ENCODE peak calls at places on chromosomes 11 and 22, in six cellular contexts. One of them, this sample, is unnamed.

GRCh38 chr11:130601141-130601540 is 152.7 kb downstream of the ADAMTS15 start:
- DNase-seq in GM23338: peak; percentile 37
- DNase-seq in MM.1S: no peak
- DNase-seq in PC-3: no peak
- DNase-seq in hepatocyte: peak; percentile 66
- DNase-seq in HCT116: no peak
- DNase-seq in this sample: peak; percentile 64

GRCh38 chr11:102886999-102887398 is 12.2 kb upstream of the MMP12 start:
- DNase-seq in GM23338: no peak
- DNase-seq in MM.1S: no peak
- DNase-seq in PC-3: no peak
- DNase-seq in hepatocyte: no peak
- DNase-seq in HCT116: no peak
- DNase-seq in this sample: peak; percentile 11

GRCh38 chr11:2565447-2566222 is 120.8 kb downstream of the KCNQ1 start:
- DNase-seq in GM23338: no peak
- DNase-seq in MM.1S: no peak
- DNase-seq in PC-3: no peak
- DNase-seq in hepatocyte: no peak
- DNase-seq in HCT116: no peak
- DNase-seq in this sample: no peak

GRCh38 chr22:37519268-37520195 is at the start of gene CARD10:
- DNase-seq in GM23338: peak; percentile 67
- DNase-seq in MM.1S: no peak
- DNase-seq in PC-3: peak; percentile 51
- DNase-seq in hepatocyte: peak; percentile 74
- DNase-seq in HCT116: no peak
- DNase-seq in this sample: peak; percentile 45

GRCh38 chr11:123063396-123064267 is 1.7 kb upstream of the HSPA8 start:
- DNase-seq in GM23338: peak; percentile 32
- DNase-seq in MM.1S: peak; percentile 44
- DNase-seq in PC-3: peak; percentile 56
- DNase-seq in hepatocyte: peak; percentile 60
- DNase-seq in HCT116: no peak
- DNase-seq in this sample: peak; percentile 78

GRCh38 chr11:8403310-8403709 is 139.6 kb upstream of the LMO1 start:
- DNase-seq in GM23338: no peak
- DNase-seq in MM.1S: no peak
- DNase-seq in PC-3: peak; percentile 13
- DNase-seq in hepatocyte: peak; percentile 24
- DNase-seq in HCT116: no peak
- DNase-seq in this sample: peak; percentile 38

GRCh38 chr11:63889344-63889743 is 27.6 kb downstream of the RCOR2 start:
- DNase-seq in GM23338: no peak
- DNase-seq in MM.1S: no peak
- DNase-seq in PC-3: no peak
- DNase-seq in hepatocyte: peak; percentile 53
- DNase-seq in HCT116: no peak
- DNase-seq in this sample: no peak

GRCh38 chr11:129946256-129946655 is 50.9 kb upstream of the NFRKB start:
- DNase-seq in GM23338: no peak
- DNase-seq in MM.1S: peak; percentile 24
- DNase-seq in PC-3: no peak
- DNase-seq in hepatocyte: no peak
- DNase-seq in HCT116: no peak
- DNase-seq in this sample: peak; percentile 23

GRCh38 chr11:75969626-75970308 is 154.8 kb downstream of the UVRAG start:
- DNase-seq in GM23338: no peak
- DNase-seq in MM.1S: no peak
- DNase-seq in PC-3: peak; percentile 94
- DNase-seq in hepatocyte: no peak
- DNase-seq in HCT116: no peak
- DNase-seq in this sample: peak; percentile 98

GRCh38 chr11:73913472-73913871 is 36.7 kb downstream of the PAAF1 start:
- DNase-seq in GM23338: no peak
- DNase-seq in MM.1S: no peak
- DNase-seq in PC-3: no peak
- DNase-seq in hepatocyte: no peak
- DNase-seq in HCT116: no peak
- DNase-seq in this sample: no peak

GRCh38 chr11:73907191-73907590 is 30.4 kb downstream of the PAAF1 start:
- DNase-seq in GM23338: peak; percentile 9
- DNase-seq in MM.1S: no peak
- DNase-seq in PC-3: peak; percentile 88
- DNase-seq in hepatocyte: no peak
- DNase-seq in HCT116: peak; percentile 7
- DNase-seq in this sample: peak; percentile 69

GRCh38 chr11:73916435-73916834 is 34.4 kb upstream of the DNAJB13 start:
- DNase-seq in GM23338: no peak
- DNase-seq in MM.1S: no peak
- DNase-seq in PC-3: peak; percentile 40
- DNase-seq in hepatocyte: no peak
- DNase-seq in HCT116: no peak
- DNase-seq in this sample: peak; percentile 63

GRCh38 chr11:73914284-73914683 is 36.5 kb upstream of the DNAJB13 start:
- DNase-seq in GM23338: no peak
- DNase-seq in MM.1S: no peak
- DNase-seq in PC-3: no peak
- DNase-seq in hepatocyte: no peak
- DNase-seq in HCT116: no peak
- DNase-seq in this sample: no peak

DNA sequence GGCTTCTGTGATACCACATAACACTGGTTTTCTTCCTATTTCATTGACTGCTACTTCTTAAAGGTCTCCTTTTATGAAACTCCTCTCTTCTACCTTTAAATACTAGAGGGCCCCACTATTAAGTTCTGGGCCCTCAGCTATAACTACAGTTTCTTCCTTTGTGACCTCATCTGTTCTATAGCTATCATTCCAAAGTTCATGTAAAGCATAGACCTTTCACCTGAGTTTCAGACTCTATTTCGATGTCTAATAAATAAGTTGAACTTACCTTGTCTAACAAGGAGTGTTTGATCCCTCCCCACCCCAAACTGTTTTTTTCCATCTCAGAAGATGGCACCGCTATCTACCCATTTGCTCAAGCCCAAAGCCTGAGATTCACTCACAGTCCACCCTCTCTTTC is 35.2 kb downstream of the PAAF1 start:
- DNase-seq in GM23338: no peak
- DNase-seq in MM.1S: no peak
- DNase-seq in PC-3: no peak
- DNase-seq in hepatocyte: no peak
- DNase-seq in HCT116: no peak
- DNase-seq in this sample: no peak
- H3K9me2 ChIP-seq in GM23338: no peaks in the 10 kb centered on the region
- H3K9me2 ChIP-seq in MM.1S: no peaks in the 10 kb centered on the region
- H3K9me2 ChIP-seq in PC-3: no peaks in the 10 kb centered on the region
- H3K9me2 ChIP-seq in hepatocyte: no peaks in the 10 kb centered on the region
- H3K9me2 ChIP-seq in HCT116: no peaks in the 10 kb centered on the region
- H3K9me2 ChIP-seq in this sample: no peaks in the 10 kb centered on the region

DNA sequence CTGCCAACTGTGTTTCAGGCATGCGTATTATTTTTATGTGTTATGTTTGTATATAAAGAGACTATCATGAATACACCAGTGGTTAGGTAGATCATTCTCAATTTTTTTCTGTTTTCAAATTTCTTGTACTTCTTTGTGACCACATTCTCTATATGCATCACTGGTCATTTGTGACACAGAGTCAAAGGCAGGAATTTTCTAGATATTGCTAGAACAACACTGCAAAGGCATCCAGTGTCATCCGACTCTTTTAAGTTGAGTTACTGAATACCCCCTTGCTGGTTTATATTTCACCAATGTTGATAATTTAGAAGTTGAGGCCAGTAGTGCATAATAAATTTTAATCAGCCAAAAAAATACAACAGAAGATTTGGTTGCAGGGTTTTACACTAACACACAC is 351.8 kb downstream of the CASP12 start:
- DNase-seq in GM23338: no peak
- DNase-seq in MM.1S: no peak
- DNase-seq in PC-3: no peak
- DNase-seq in hepatocyte: no peak
- DNase-seq in HCT116: no peak
- DNase-seq in this sample: no peak
- H3K9me2 ChIP-seq in GM23338: no peaks in the 10 kb centered on the region
- H3K9me2 ChIP-seq in MM.1S: no peaks in the 10 kb centered on the region
- H3K9me2 ChIP-seq in PC-3: no peaks in the 10 kb centered on the region
- H3K9me2 ChIP-seq in hepatocyte: no peaks in the 10 kb centered on the region
- H3K9me2 ChIP-seq in HCT116: no peaks in the 10 kb centered on the region
- H3K9me2 ChIP-seq in this sample: no peaks in the 10 kb centered on the region

GRCh38 chr11:80967649-80968048 is 1526.8 kb upstream of the TENM4 start:
- DNase-seq in GM23338: no peak
- DNase-seq in MM.1S: no peak
- DNase-seq in PC-3: no peak
- DNase-seq in hepatocyte: no peak
- DNase-seq in HCT116: no peak
- DNase-seq in this sample: no peak
- H3K9me2 ChIP-seq in GM23338: no peaks in the 10 kb centered on the region
- H3K9me2 ChIP-seq in MM.1S: no peaks in the 10 kb centered on the region
- H3K9me2 ChIP-seq in PC-3: no peaks in the 10 kb centered on the region
- H3K9me2 ChIP-seq in hepatocyte: no peaks in the 10 kb centered on the region
- H3K9me2 ChIP-seq in HCT116: no peaks in the 10 kb centered on the region
- H3K9me2 ChIP-seq in this sample: no peaks in the 10 kb centered on the region

DNA sequence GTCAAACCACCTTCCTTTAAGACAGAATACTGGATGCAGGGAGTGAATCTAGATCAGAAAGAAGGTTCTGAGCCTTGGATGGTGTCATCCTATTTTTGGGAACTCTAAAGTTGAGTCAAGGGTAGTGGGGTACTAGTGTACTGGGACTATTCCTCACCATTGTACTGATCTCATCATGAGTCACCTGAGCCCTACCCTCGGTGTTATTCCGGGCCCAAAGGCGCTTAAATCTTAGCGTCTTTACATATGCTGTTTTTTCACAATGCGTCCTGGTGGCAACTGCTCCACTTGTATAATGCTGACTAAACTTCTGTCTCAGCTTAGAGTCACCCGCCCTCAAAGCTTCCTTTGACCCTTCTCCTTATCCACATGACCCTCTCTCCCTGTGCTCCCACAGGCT is 25.3 kb upstream of the PATE1 start:
- DNase-seq in GM23338: no peak
- DNase-seq in MM.1S: no peak
- DNase-seq in PC-3: peak; percentile 78
- DNase-seq in hepatocyte: no peak
- DNase-seq in HCT116: no peak
- DNase-seq in this sample: peak; percentile 55
- H3K9me2 ChIP-seq in GM23338: no peaks in the 10 kb centered on the region
- H3K9me2 ChIP-seq in MM.1S: no peaks in the 10 kb centered on the region
- H3K9me2 ChIP-seq in PC-3: no peaks in the 10 kb centered on the region
- H3K9me2 ChIP-seq in hepatocyte: no peaks in the 10 kb centered on the region
- H3K9me2 ChIP-seq in HCT116: no peaks in the 10 kb centered on the region
- H3K9me2 ChIP-seq in this sample: no peaks in the 10 kb centered on the region

GRCh38 chr22:23804781-23805291 is 18.1 kb downstream of the SMARCB1 start:
- DNase-seq in GM23338: no peak
- DNase-seq in MM.1S: no peak
- DNase-seq in PC-3: no peak
- DNase-seq in hepatocyte: peak; percentile 50
- DNase-seq in HCT116: no peak
- DNase-seq in this sample: no peak
- H3K9me2 ChIP-seq in GM23338: no peaks in the 10 kb centered on the region
- H3K9me2 ChIP-seq in MM.1S: no peaks in the 10 kb centered on the region
- H3K9me2 ChIP-seq in PC-3: no peaks in the 10 kb centered on the region
- H3K9me2 ChIP-seq in hepatocyte: no peaks in the 10 kb centered on the region
- H3K9me2 ChIP-seq in HCT116: no peaks in the 10 kb centered on the region
- H3K9me2 ChIP-seq in this sample: no peaks in the 10 kb centered on the region

GRCh38 chr11:100586346-100587101 is 100.6 kb upstream of the ARHGAP42 start:
- DNase-seq in GM23338: no peak
- DNase-seq in MM.1S: no peak
- DNase-seq in PC-3: no peak
- DNase-seq in hepatocyte: no peak
- DNase-seq in HCT116: no peak
- DNase-seq in this sample: no peak
- H3K9me2 ChIP-seq in GM23338: peaks cover 12% of the 10 kb centered on the region
- H3K9me2 ChIP-seq in MM.1S: no peaks in the 10 kb centered on the region
- H3K9me2 ChIP-seq in PC-3: peaks cover 5% of the 10 kb centered on the region
- H3K9me2 ChIP-seq in hepatocyte: no peaks in the 10 kb centered on the region
- H3K9me2 ChIP-seq in HCT116: no peaks in the 10 kb centered on the region
- H3K9me2 ChIP-seq in this sample: no peaks in the 10 kb centered on the region

DNA sequence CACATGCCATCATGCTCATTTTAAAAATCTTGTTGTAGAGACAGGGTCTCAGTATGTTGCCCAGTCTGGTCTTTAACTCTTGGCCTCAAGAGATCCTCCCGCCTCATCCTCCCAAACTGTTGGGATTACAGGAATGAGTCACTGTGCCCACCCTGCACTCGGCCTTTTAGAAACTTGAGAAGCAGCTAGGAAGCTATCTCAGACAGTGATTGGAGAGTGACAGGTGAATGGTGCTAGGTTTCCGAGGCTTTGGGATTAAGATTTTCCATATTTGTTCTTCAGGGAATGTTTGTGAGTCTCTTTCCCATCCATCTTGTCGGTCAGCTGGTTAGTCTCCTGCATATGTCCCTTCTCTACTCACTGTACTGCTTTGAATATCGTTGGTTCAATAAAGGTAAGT is 10.5 kb downstream of the EI24 start:
- DNase-seq in GM23338: no peak
- DNase-seq in MM.1S: no peak
- DNase-seq in PC-3: no peak
- DNase-seq in hepatocyte: no peak
- DNase-seq in HCT116: no peak
- DNase-seq in this sample: no peak
- H3K9me2 ChIP-seq in GM23338: no peaks in the 10 kb centered on the region
- H3K9me2 ChIP-seq in MM.1S: no peaks in the 10 kb centered on the region
- H3K9me2 ChIP-seq in PC-3: no peaks in the 10 kb centered on the region
- H3K9me2 ChIP-seq in hepatocyte: no peaks in the 10 kb centered on the region
- H3K9me2 ChIP-seq in HCT116: no peaks in the 10 kb centered on the region
- H3K9me2 ChIP-seq in this sample: no peaks in the 10 kb centered on the region

DNA sequence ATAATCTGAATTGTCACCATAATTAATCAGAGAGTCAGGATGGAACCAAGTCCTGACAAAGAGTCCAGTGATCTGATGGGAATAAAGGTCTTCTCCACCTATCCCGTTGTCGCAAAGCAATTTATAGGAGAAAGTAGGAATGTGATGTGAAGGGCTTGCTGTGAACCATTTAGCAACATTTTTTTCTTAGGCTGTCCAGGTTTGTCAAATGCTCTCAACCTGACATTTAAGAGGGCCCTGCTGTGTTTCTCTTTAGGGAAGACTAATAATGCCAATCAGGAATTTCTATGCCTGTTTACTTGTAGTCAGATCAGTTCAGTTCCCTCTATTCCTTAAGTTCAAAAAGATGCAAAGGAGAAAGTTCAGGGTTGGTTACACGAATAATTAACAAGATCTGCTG is 57.8 kb upstream of the CEP295 start:
- DNase-seq in GM23338: no peak
- DNase-seq in MM.1S: no peak
- DNase-seq in PC-3: no peak
- DNase-seq in hepatocyte: no peak
- DNase-seq in HCT116: no peak
- DNase-seq in this sample: no peak
- H3K9me2 ChIP-seq in GM23338: no peaks in the 10 kb centered on the region
- H3K9me2 ChIP-seq in MM.1S: no peaks in the 10 kb centered on the region
- H3K9me2 ChIP-seq in PC-3: no peaks in the 10 kb centered on the region
- H3K9me2 ChIP-seq in hepatocyte: no peaks in the 10 kb centered on the region
- H3K9me2 ChIP-seq in HCT116: no peaks in the 10 kb centered on the region
- H3K9me2 ChIP-seq in this sample: no peaks in the 10 kb centered on the region